ENCODE peak calls at places on chromosome 15, in five cellular contexts. One of them, this sample, is unnamed.
A peak's percentile ranks its signal among the peaks of the same experiment; 100 is the strongest.

GRCh38 chr15:84818221-84819131 is 1.3 kb downstream of the ALPK3 start:
- DNase-seq in LHCN-M2: peak; percentile 84
- DNase-seq in heart left ventricle: no peak
- DNase-seq in NCI-H774: peak; percentile 14
- DNase-seq in activated naive CD4-positive, alpha-beta T cell treated with anti-CD3 and anti-CD28 coated beads, Interleukin-2, amount 10 ng/mL, durations not matched to agents 7 days and 5 days: peak; percentile 50
- DNase-seq in this sample: peak; percentile 1

GRCh38 chr15:74786659-74787165 is 4.8 kb downstream of the CSK start:
- DNase-seq in LHCN-M2: no peak
- DNase-seq in heart left ventricle: no peak
- DNase-seq in NCI-H774: no peak
- DNase-seq in activated naive CD4-positive, alpha-beta T cell treated with anti-CD3 and anti-CD28 coated beads, Interleukin-2, amount 10 ng/mL, durations not matched to agents 7 days and 5 days: peak; percentile 47
- DNase-seq in this sample: no peak

GRCh38 chr15:71443538-71443937 is 328.3 kb downstream of the THSD4 start:
- DNase-seq in LHCN-M2: peak; percentile 44
- DNase-seq in heart left ventricle: no peak
- DNase-seq in NCI-H774: peak; percentile 36
- DNase-seq in activated naive CD4-positive, alpha-beta T cell treated with anti-CD3 and anti-CD28 coated beads, Interleukin-2, amount 10 ng/mL, durations not matched to agents 7 days and 5 days: peak; percentile 58
- DNase-seq in this sample: peak; percentile 44

GRCh38 chr15:58139631-58140522 is 1.7 kb downstream of the AQP9 start:
- DNase-seq in LHCN-M2: no peak
- DNase-seq in heart left ventricle: no peak
- DNase-seq in NCI-H774: no peak
- DNase-seq in activated naive CD4-positive, alpha-beta T cell treated with anti-CD3 and anti-CD28 coated beads, Interleukin-2, amount 10 ng/mL, durations not matched to agents 7 days and 5 days: no peak
- DNase-seq in this sample: no peak

GRCh38 chr15:74322558-74323180 is 44.8 kb downstream of the CYP11A1 start:
- DNase-seq in LHCN-M2: peak; percentile 46
- DNase-seq in heart left ventricle: peak; percentile 83
- DNase-seq in NCI-H774: peak; percentile 10
- DNase-seq in activated naive CD4-positive, alpha-beta T cell treated with anti-CD3 and anti-CD28 coated beads, Interleukin-2, amount 10 ng/mL, durations not matched to agents 7 days and 5 days: peak; percentile 75
- DNase-seq in this sample: peak; percentile 50

GRCh38 chr15:90620379-90621134 is 90.8 kb downstream of the CRTC3 start:
- DNase-seq in LHCN-M2: no peak
- DNase-seq in heart left ventricle: no peak
- DNase-seq in NCI-H774: no peak
- DNase-seq in activated naive CD4-positive, alpha-beta T cell treated with anti-CD3 and anti-CD28 coated beads, Interleukin-2, amount 10 ng/mL, durations not matched to agents 7 days and 5 days: peak; percentile 55
- DNase-seq in this sample: no peak

GRCh38 chr15:74200871-74201419 is 1.6 kb downstream of the STRA6 start:
- DNase-seq in LHCN-M2: no peak
- DNase-seq in heart left ventricle: no peak
- DNase-seq in NCI-H774: no peak
- DNase-seq in activated naive CD4-positive, alpha-beta T cell treated with anti-CD3 and anti-CD28 coated beads, Interleukin-2, amount 10 ng/mL, durations not matched to agents 7 days and 5 days: no peak
- DNase-seq in this sample: no peak

GRCh38 chr15:63107895-63108546 is 13.6 kb upstream of the LACTB start:
- DNase-seq in LHCN-M2: peak; percentile 100
- DNase-seq in heart left ventricle: no peak
- DNase-seq in NCI-H774: no peak
- DNase-seq in activated naive CD4-positive, alpha-beta T cell treated with anti-CD3 and anti-CD28 coated beads, Interleukin-2, amount 10 ng/mL, durations not matched to agents 7 days and 5 days: no peak
- DNase-seq in this sample: peak; percentile 100

GRCh38 chr15:73804421-73804820 is 51.3 kb upstream of the INSYN1 start:
- DNase-seq in LHCN-M2: no peak
- DNase-seq in heart left ventricle: no peak
- DNase-seq in NCI-H774: no peak
- DNase-seq in activated naive CD4-positive, alpha-beta T cell treated with anti-CD3 and anti-CD28 coated beads, Interleukin-2, amount 10 ng/mL, durations not matched to agents 7 days and 5 days: no peak
- DNase-seq in this sample: no peak

GRCh38 chr15:59105839-59106238 is 893 bp downstream of the CCNB2 start:
- DNase-seq in LHCN-M2: peak; percentile 7
- DNase-seq in heart left ventricle: no peak
- DNase-seq in NCI-H774: no peak
- DNase-seq in activated naive CD4-positive, alpha-beta T cell treated with anti-CD3 and anti-CD28 coated beads, Interleukin-2, amount 10 ng/mL, durations not matched to agents 7 days and 5 days: no peak
- DNase-seq in this sample: no peak

GRCh38 chr15:70799667-70800450 is 36.5 kb upstream of the UACA start:
- DNase-seq in LHCN-M2: peak; percentile 97
- DNase-seq in heart left ventricle: no peak
- DNase-seq in NCI-H774: no peak
- DNase-seq in activated naive CD4-positive, alpha-beta T cell treated with anti-CD3 and anti-CD28 coated beads, Interleukin-2, amount 10 ng/mL, durations not matched to agents 7 days and 5 days: no peak
- DNase-seq in this sample: peak; percentile 98

GRCh38 chr15:46344115-46344749 is 709.4 kb downstream of the SQOR start:
- DNase-seq in LHCN-M2: no peak
- DNase-seq in heart left ventricle: no peak
- DNase-seq in NCI-H774: no peak
- DNase-seq in activated naive CD4-positive, alpha-beta T cell treated with anti-CD3 and anti-CD28 coated beads, Interleukin-2, amount 10 ng/mL, durations not matched to agents 7 days and 5 days: no peak
- DNase-seq in this sample: no peak

GRCh38 chr15:71452893-71453292 is 337.6 kb downstream of the THSD4 start:
- DNase-seq in LHCN-M2: no peak
- DNase-seq in heart left ventricle: no peak
- DNase-seq in NCI-H774: no peak
- DNase-seq in activated naive CD4-positive, alpha-beta T cell treated with anti-CD3 and anti-CD28 coated beads, Interleukin-2, amount 10 ng/mL, durations not matched to agents 7 days and 5 days: no peak
- DNase-seq in this sample: no peak

GRCh38 chr15:31202953-31203352 is 101.4 kb upstream of the TRPM1 start:
- DNase-seq in LHCN-M2: no peak
- DNase-seq in heart left ventricle: no peak
- DNase-seq in NCI-H774: no peak
- DNase-seq in activated naive CD4-positive, alpha-beta T cell treated with anti-CD3 and anti-CD28 coated beads, Interleukin-2, amount 10 ng/mL, durations not matched to agents 7 days and 5 days: peak; percentile 72
- DNase-seq in this sample: no peak

GRCh38 chr15:92647467-92648163 is 8.0 kb downstream of the FAM174B start:
- DNase-seq in LHCN-M2: no peak
- DNase-seq in heart left ventricle: no peak
- DNase-seq in NCI-H774: no peak
- DNase-seq in activated naive CD4-positive, alpha-beta T cell treated with anti-CD3 and anti-CD28 coated beads, Interleukin-2, amount 10 ng/mL, durations not matched to agents 7 days and 5 days: no peak
- DNase-seq in this sample: no peak

GRCh38 chr15:29196306-29196705 is 73.3 kb downstream of the NSMCE3 start:
- DNase-seq in LHCN-M2: no peak
- DNase-seq in heart left ventricle: no peak
- DNase-seq in NCI-H774: no peak
- DNase-seq in activated naive CD4-positive, alpha-beta T cell treated with anti-CD3 and anti-CD28 coated beads, Interleukin-2, amount 10 ng/mL, durations not matched to agents 7 days and 5 days: no peak
- DNase-seq in this sample: no peak

GRCh38 chr15:26081758-26082068 is 218.6 kb upstream of the ATP10A start:
- DNase-seq in LHCN-M2: no peak
- DNase-seq in heart left ventricle: no peak
- DNase-seq in NCI-H774: no peak
- DNase-seq in activated naive CD4-positive, alpha-beta T cell treated with anti-CD3 and anti-CD28 coated beads, Interleukin-2, amount 10 ng/mL, durations not matched to agents 7 days and 5 days: no peak
- DNase-seq in this sample: no peak

GRCh38 chr15:62090988-62091387 is 24.2 kb downstream of the C2CD4A start:
- DNase-seq in LHCN-M2: no peak
- DNase-seq in heart left ventricle: no peak
- DNase-seq in NCI-H774: no peak
- DNase-seq in activated naive CD4-positive, alpha-beta T cell treated with anti-CD3 and anti-CD28 coated beads, Interleukin-2, amount 10 ng/mL, durations not matched to agents 7 days and 5 days: no peak
- DNase-seq in this sample: no peak

GRCh38 chr15:23514492-23514891 is 51.0 kb upstream of the MKRN3 start:
- DNase-seq in LHCN-M2: no peak
- DNase-seq in heart left ventricle: no peak
- DNase-seq in NCI-H774: no peak
- DNase-seq in activated naive CD4-positive, alpha-beta T cell treated with anti-CD3 and anti-CD28 coated beads, Interleukin-2, amount 10 ng/mL, durations not matched to agents 7 days and 5 days: no peak
- DNase-seq in this sample: no peak

GRCh38 chr15:71282086-71282485 is 166.8 kb downstream of the THSD4 start:
- DNase-seq in LHCN-M2: peak; percentile 70
- DNase-seq in heart left ventricle: no peak
- DNase-seq in NCI-H774: no peak
- DNase-seq in activated naive CD4-positive, alpha-beta T cell treated with anti-CD3 and anti-CD28 coated beads, Interleukin-2, amount 10 ng/mL, durations not matched to agents 7 days and 5 days: no peak
- DNase-seq in this sample: peak; percentile 85

GRCh38 chr15:50137330-50137761 is 18.3 kb upstream of the ATP8B4 start:
- DNase-seq in LHCN-M2: peak; percentile 96
- DNase-seq in heart left ventricle: no peak
- DNase-seq in NCI-H774: no peak
- DNase-seq in activated naive CD4-positive, alpha-beta T cell treated with anti-CD3 and anti-CD28 coated beads, Interleukin-2, amount 10 ng/mL, durations not matched to agents 7 days and 5 days: no peak
- DNase-seq in this sample: peak; percentile 96

GRCh38 chr15:98787936-98788757 is 139.8 kb downstream of the IGF1R start:
- DNase-seq in LHCN-M2: no peak
- DNase-seq in heart left ventricle: peak; percentile 57
- DNase-seq in NCI-H774: no peak
- DNase-seq in activated naive CD4-positive, alpha-beta T cell treated with anti-CD3 and anti-CD28 coated beads, Interleukin-2, amount 10 ng/mL, durations not matched to agents 7 days and 5 days: no peak
- DNase-seq in this sample: peak; percentile 25

GRCh38 chr15:44713006-44713966 is 2.0 kb downstream of the B2M start:
- DNase-seq in LHCN-M2: peak; percentile 53
- DNase-seq in heart left ventricle: no peak
- DNase-seq in NCI-H774: no peak
- DNase-seq in activated naive CD4-positive, alpha-beta T cell treated with anti-CD3 and anti-CD28 coated beads, Interleukin-2, amount 10 ng/mL, durations not matched to agents 7 days and 5 days: no peak
- DNase-seq in this sample: peak; percentile 46

GRCh38 chr15:88913017-88913849 is at the start of gene MFGE8:
- DNase-seq in LHCN-M2: peak; percentile 76
- DNase-seq in heart left ventricle: peak; percentile 90
- DNase-seq in NCI-H774: peak; percentile 29
- DNase-seq in activated naive CD4-positive, alpha-beta T cell treated with anti-CD3 and anti-CD28 coated beads, Interleukin-2, amount 10 ng/mL, durations not matched to agents 7 days and 5 days: peak; percentile 88
- DNase-seq in this sample: peak; percentile 72

GRCh38 chr15:71651750-71652186 is 158.6 kb upstream of the NR2E3 start:
- DNase-seq in LHCN-M2: peak; percentile 75
- DNase-seq in heart left ventricle: no peak
- DNase-seq in NCI-H774: no peak
- DNase-seq in activated naive CD4-positive, alpha-beta T cell treated with anti-CD3 and anti-CD28 coated beads, Interleukin-2, amount 10 ng/mL, durations not matched to agents 7 days and 5 days: no peak
- DNase-seq in this sample: peak; percentile 77

GRCh38 chr15:33311312-33311971 is 675 bp downstream of the RYR3 start:
- DNase-seq in LHCN-M2: no peak
- DNase-seq in heart left ventricle: no peak
- DNase-seq in NCI-H774: peak; percentile 16
- DNase-seq in activated naive CD4-positive, alpha-beta T cell treated with anti-CD3 and anti-CD28 coated beads, Interleukin-2, amount 10 ng/mL, durations not matched to agents 7 days and 5 days: no peak
- DNase-seq in this sample: no peak

GRCh38 chr15:68674975-68675374 is 96.2 kb downstream of the CORO2B start:
- DNase-seq in LHCN-M2: peak; percentile 69
- DNase-seq in heart left ventricle: no peak
- DNase-seq in NCI-H774: no peak
- DNase-seq in activated naive CD4-positive, alpha-beta T cell treated with anti-CD3 and anti-CD28 coated beads, Interleukin-2, amount 10 ng/mL, durations not matched to agents 7 days and 5 days: no peak
- DNase-seq in this sample: no peak

GRCh38 chr15:100030586-100031249 is 297.5 kb upstream of the LYSMD4 start:
- DNase-seq in LHCN-M2: peak; percentile 45
- DNase-seq in heart left ventricle: no peak
- DNase-seq in NCI-H774: no peak
- DNase-seq in activated naive CD4-positive, alpha-beta T cell treated with anti-CD3 and anti-CD28 coated beads, Interleukin-2, amount 10 ng/mL, durations not matched to agents 7 days and 5 days: no peak
- DNase-seq in this sample: peak; percentile 11

GRCh38 chr15:83598031-83598430 is 55.9 kb upstream of the ADAMTSL3 start:
- DNase-seq in LHCN-M2: no peak
- DNase-seq in heart left ventricle: no peak
- DNase-seq in NCI-H774: no peak
- DNase-seq in activated naive CD4-positive, alpha-beta T cell treated with anti-CD3 and anti-CD28 coated beads, Interleukin-2, amount 10 ng/mL, durations not matched to agents 7 days and 5 days: no peak
- DNase-seq in this sample: no peak

GRCh38 chr15:68304611-68305337 is 27.2 kb downstream of the FEM1B start:
- DNase-seq in LHCN-M2: no peak
- DNase-seq in heart left ventricle: no peak
- DNase-seq in NCI-H774: no peak
- DNase-seq in activated naive CD4-positive, alpha-beta T cell treated with anti-CD3 and anti-CD28 coated beads, Interleukin-2, amount 10 ng/mL, durations not matched to agents 7 days and 5 days: no peak
- DNase-seq in this sample: no peak

GRCh38 chr15:72037321-72037720 is 80.6 kb downstream of the MYO9A start:
- DNase-seq in LHCN-M2: no peak
- DNase-seq in heart left ventricle: no peak
- DNase-seq in NCI-H774: no peak
- DNase-seq in activated naive CD4-positive, alpha-beta T cell treated with anti-CD3 and anti-CD28 coated beads, Interleukin-2, amount 10 ng/mL, durations not matched to agents 7 days and 5 days: no peak
- DNase-seq in this sample: peak; percentile 9

GRCh38 chr15:86701259-86701963 is 621.7 kb downstream of the AGBL1 start:
- DNase-seq in LHCN-M2: no peak
- DNase-seq in heart left ventricle: no peak
- DNase-seq in NCI-H774: no peak
- DNase-seq in activated naive CD4-positive, alpha-beta T cell treated with anti-CD3 and anti-CD28 coated beads, Interleukin-2, amount 10 ng/mL, durations not matched to agents 7 days and 5 days: no peak
- DNase-seq in this sample: no peak

GRCh38 chr15:42707873-42708544 is 28.9 kb downstream of the CDAN1 start:
- DNase-seq in LHCN-M2: no peak
- DNase-seq in heart left ventricle: no peak
- DNase-seq in NCI-H774: no peak
- DNase-seq in activated naive CD4-positive, alpha-beta T cell treated with anti-CD3 and anti-CD28 coated beads, Interleukin-2, amount 10 ng/mL, durations not matched to agents 7 days and 5 days: no peak
- DNase-seq in this sample: no peak

This sample was measured in HCEC 1CT.